ENCODE peak calls at places on chromosomes 2 and 18, in ten cellular contexts. One of them, this sample, is unnamed.
A peak's percentile ranks its signal among the peaks of the same experiment; 100 is the strongest.

GRCh38 chr2:1550658-1551316 is 137.5 kb downstream of the TPO start:
- DNase-seq in naive thymus-derived CD4-positive, alpha-beta T cell: peak; percentile 29
- DNase-seq in CD8-positive, alpha-beta T cell: peak; percentile 47
- DNase-seq in SJSA1: peak; percentile 46
- DNase-seq in colonic mucosa: peak; percentile 56
- DNase-seq in adrenal gland: peak; percentile 54
- DNase-seq in tibial artery: no peak
- DNase-seq in spleen: peak; percentile 89
- DNase-seq in aorta: peak; percentile 91
- DNase-seq in uterus: peak; percentile 62
- DNase-seq in this sample: peak; percentile 79

GRCh38 chr2:55155764-55156221 is 76.3 kb downstream of the CLHC1 start:
- DNase-seq in naive thymus-derived CD4-positive, alpha-beta T cell: no peak
- DNase-seq in CD8-positive, alpha-beta T cell: no peak
- DNase-seq in SJSA1: peak; percentile 78
- DNase-seq in colonic mucosa: no peak
- DNase-seq in adrenal gland: no peak
- DNase-seq in tibial artery: no peak
- DNase-seq in spleen: no peak
- DNase-seq in aorta: no peak
- DNase-seq in uterus: no peak
- DNase-seq in this sample: no peak

GRCh38 chr18:50405582-50406271 is 30.9 kb downstream of the SKA1 start:
- DNase-seq in naive thymus-derived CD4-positive, alpha-beta T cell: no peak
- DNase-seq in CD8-positive, alpha-beta T cell: no peak
- DNase-seq in SJSA1: no peak
- DNase-seq in colonic mucosa: no peak
- DNase-seq in adrenal gland: no peak
- DNase-seq in tibial artery: no peak
- DNase-seq in spleen: no peak
- DNase-seq in aorta: no peak
- DNase-seq in uterus: no peak
- DNase-seq in this sample: no peak

GRCh38 chr2:209383212-209383611 is 40.6 kb upstream of the MAP2 start:
- DNase-seq in naive thymus-derived CD4-positive, alpha-beta T cell: no peak
- DNase-seq in CD8-positive, alpha-beta T cell: no peak
- DNase-seq in SJSA1: peak; percentile 12
- DNase-seq in colonic mucosa: no peak
- DNase-seq in adrenal gland: peak; percentile 14
- DNase-seq in tibial artery: no peak
- DNase-seq in spleen: no peak
- DNase-seq in aorta: no peak
- DNase-seq in uterus: no peak
- DNase-seq in this sample: no peak

GRCh38 chr2:38215993-38216392 is 140.0 kb upstream of the CYP1B1 start:
- DNase-seq in naive thymus-derived CD4-positive, alpha-beta T cell: no peak
- DNase-seq in CD8-positive, alpha-beta T cell: no peak
- DNase-seq in SJSA1: no peak
- DNase-seq in colonic mucosa: no peak
- DNase-seq in adrenal gland: no peak
- DNase-seq in tibial artery: no peak
- DNase-seq in spleen: no peak
- DNase-seq in aorta: no peak
- DNase-seq in uterus: no peak
- DNase-seq in this sample: no peak

GRCh38 chr2:85785027-85785822 is 31.4 kb downstream of the ATOH8 start:
- DNase-seq in naive thymus-derived CD4-positive, alpha-beta T cell: no peak
- DNase-seq in CD8-positive, alpha-beta T cell: no peak
- DNase-seq in SJSA1: no peak
- DNase-seq in colonic mucosa: no peak
- DNase-seq in adrenal gland: no peak
- DNase-seq in tibial artery: peak; percentile 65
- DNase-seq in spleen: peak; percentile 18
- DNase-seq in aorta: peak; percentile 86
- DNase-seq in uterus: peak; percentile 68
- DNase-seq in this sample: no peak

GRCh38 chr2:26462511-26463251 is 15.2 kb downstream of the OTOF start:
- DNase-seq in naive thymus-derived CD4-positive, alpha-beta T cell: no peak
- DNase-seq in CD8-positive, alpha-beta T cell: no peak
- DNase-seq in SJSA1: no peak
- DNase-seq in colonic mucosa: no peak
- DNase-seq in adrenal gland: peak; percentile 87
- DNase-seq in tibial artery: peak; percentile 33
- DNase-seq in spleen: peak; percentile 56
- DNase-seq in aorta: peak; percentile 82
- DNase-seq in uterus: no peak
- DNase-seq in this sample: peak; percentile 68

GRCh38 chr18:48116873-48117630 is 186.6 kb upstream of the SMAD2 start:
- DNase-seq in naive thymus-derived CD4-positive, alpha-beta T cell: no peak
- DNase-seq in CD8-positive, alpha-beta T cell: no peak
- DNase-seq in SJSA1: no peak
- DNase-seq in colonic mucosa: no peak
- DNase-seq in adrenal gland: no peak
- DNase-seq in tibial artery: no peak
- DNase-seq in spleen: peak; percentile 27
- DNase-seq in aorta: no peak
- DNase-seq in uterus: no peak
- DNase-seq in this sample: no peak

GRCh38 chr18:60389314-60389713 is 16.7 kb upstream of the MC4R start:
- DNase-seq in naive thymus-derived CD4-positive, alpha-beta T cell: no peak
- DNase-seq in CD8-positive, alpha-beta T cell: no peak
- DNase-seq in SJSA1: no peak
- DNase-seq in colonic mucosa: no peak
- DNase-seq in adrenal gland: no peak
- DNase-seq in tibial artery: no peak
- DNase-seq in spleen: no peak
- DNase-seq in aorta: no peak
- DNase-seq in uterus: no peak
- DNase-seq in this sample: no peak

GRCh38 chr2:183409662-183410061 is 285.4 kb downstream of the NUP35 start:
- DNase-seq in naive thymus-derived CD4-positive, alpha-beta T cell: no peak
- DNase-seq in CD8-positive, alpha-beta T cell: no peak
- DNase-seq in SJSA1: no peak
- DNase-seq in colonic mucosa: no peak
- DNase-seq in adrenal gland: no peak
- DNase-seq in tibial artery: no peak
- DNase-seq in spleen: no peak
- DNase-seq in aorta: no peak
- DNase-seq in uterus: no peak
- DNase-seq in this sample: no peak

GRCh38 chr2:133173224-133173623 is 395.0 kb downstream of the NCKAP5 start:
- DNase-seq in naive thymus-derived CD4-positive, alpha-beta T cell: no peak
- DNase-seq in CD8-positive, alpha-beta T cell: no peak
- DNase-seq in SJSA1: no peak
- DNase-seq in colonic mucosa: no peak
- DNase-seq in adrenal gland: no peak
- DNase-seq in tibial artery: no peak
- DNase-seq in spleen: no peak
- DNase-seq in aorta: no peak
- DNase-seq in uterus: no peak
- DNase-seq in this sample: peak; percentile 6

GRCh38 chr18:21682276-21683051 is 22.1 kb downstream of the ABHD3 start:
- DNase-seq in naive thymus-derived CD4-positive, alpha-beta T cell: peak; percentile 24
- DNase-seq in CD8-positive, alpha-beta T cell: no peak
- DNase-seq in SJSA1: peak; percentile 56
- DNase-seq in colonic mucosa: no peak
- DNase-seq in adrenal gland: no peak
- DNase-seq in tibial artery: no peak
- DNase-seq in spleen: no peak
- DNase-seq in aorta: no peak
- DNase-seq in uterus: no peak
- DNase-seq in this sample: no peak

GRCh38 chr18:12315481-12315880 is 7.4 kb downstream of the TUBB6 start:
- DNase-seq in naive thymus-derived CD4-positive, alpha-beta T cell: no peak
- DNase-seq in CD8-positive, alpha-beta T cell: no peak
- DNase-seq in SJSA1: no peak
- DNase-seq in colonic mucosa: no peak
- DNase-seq in adrenal gland: no peak
- DNase-seq in tibial artery: no peak
- DNase-seq in spleen: no peak
- DNase-seq in aorta: no peak
- DNase-seq in uterus: no peak
- DNase-seq in this sample: no peak
- H3K27ac ChIP-seq in naive thymus-derived CD4-positive, alpha-beta T cell: no peak overlapping the region
- H3K27ac ChIP-seq in CD8-positive, alpha-beta T cell: no peak overlapping the region
- H3K27ac ChIP-seq in SJSA1: no peak overlapping the region
- H3K27ac ChIP-seq in colonic mucosa: no peak overlapping the region
- H3K27ac ChIP-seq in adrenal gland: no peak overlapping the region
- H3K27ac ChIP-seq in tibial artery: peak overlapping the region; percentile 62
- H3K27ac ChIP-seq in spleen: no peak overlapping the region
- H3K27ac ChIP-seq in aorta: peak overlapping the region; percentile 22
- H3K27ac ChIP-seq in uterus: peak overlapping the region; percentile 47
- H3K27ac ChIP-seq in this sample: no peak overlapping the region

DNA sequence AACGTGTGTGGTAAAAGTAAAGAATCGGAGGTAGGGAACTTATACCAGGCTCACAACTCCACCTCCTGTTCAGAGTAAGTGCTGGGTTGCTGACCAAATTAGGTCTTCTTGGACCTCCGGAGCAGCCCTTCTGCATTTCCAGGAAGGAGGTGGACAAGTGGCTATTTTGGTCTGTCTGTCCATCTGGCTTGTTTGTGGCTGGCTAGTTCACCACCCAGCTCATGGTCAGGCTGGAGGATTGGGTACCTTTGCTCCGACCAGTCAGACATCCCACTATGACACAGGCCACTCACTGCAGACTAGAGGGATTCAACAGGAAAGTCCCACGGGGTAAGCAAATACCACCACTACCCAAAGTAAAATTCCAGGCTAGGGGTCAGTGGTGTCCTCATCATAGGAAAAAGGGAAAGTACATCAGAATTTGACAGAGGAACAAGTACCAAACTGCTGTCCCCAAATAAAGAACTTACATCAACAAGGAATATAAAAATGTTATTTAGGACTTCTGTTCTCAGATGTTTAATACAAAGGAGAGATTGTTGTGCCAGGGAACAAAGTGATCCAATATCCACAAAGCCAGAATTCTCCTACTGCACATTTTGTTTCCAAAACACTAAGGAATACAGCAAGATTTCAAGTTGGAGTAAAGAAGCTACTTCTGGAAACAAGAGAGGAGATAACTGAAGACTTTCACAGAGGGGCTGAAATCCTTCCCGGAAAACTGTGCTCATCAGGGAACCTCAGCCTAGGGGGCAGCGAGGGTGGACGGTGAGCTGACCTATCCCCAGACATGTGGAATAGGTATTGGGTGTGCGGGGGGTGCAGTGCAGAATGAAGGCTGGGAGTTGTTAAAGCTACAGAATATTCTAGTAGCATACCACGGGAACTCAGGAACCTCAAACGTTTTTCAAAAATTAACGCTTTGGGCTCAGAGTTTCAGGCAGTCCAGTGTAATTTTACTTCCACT is 56.9 kb downstream of the BCL2 start:
- DNase-seq in naive thymus-derived CD4-positive, alpha-beta T cell: no peak
- DNase-seq in CD8-positive, alpha-beta T cell: no peak
- DNase-seq in SJSA1: no peak
- DNase-seq in colonic mucosa: no peak
- DNase-seq in adrenal gland: no peak
- DNase-seq in tibial artery: peak; percentile 55
- DNase-seq in spleen: no peak
- DNase-seq in aorta: peak; percentile 72
- DNase-seq in uterus: no peak
- DNase-seq in this sample: no peak
- H3K4me3 ChIP-seq in naive thymus-derived CD4-positive, alpha-beta T cell: no peak overlapping the region
- H3K4me3 ChIP-seq in CD8-positive, alpha-beta T cell: no peak overlapping the region
- H3K4me3 ChIP-seq in SJSA1: no peak overlapping the region
- H3K4me3 ChIP-seq in colonic mucosa: no peak overlapping the region
- H3K4me3 ChIP-seq in adrenal gland: no peak overlapping the region
- H3K4me3 ChIP-seq in tibial artery: peak overlapping the region; percentile 22
- H3K4me3 ChIP-seq in spleen: no peak overlapping the region
- H3K4me3 ChIP-seq in aorta: no peak overlapping the region
- H3K4me3 ChIP-seq in uterus: no peak overlapping the region
- H3K4me3 ChIP-seq in this sample: no peak overlapping the region

DNA sequence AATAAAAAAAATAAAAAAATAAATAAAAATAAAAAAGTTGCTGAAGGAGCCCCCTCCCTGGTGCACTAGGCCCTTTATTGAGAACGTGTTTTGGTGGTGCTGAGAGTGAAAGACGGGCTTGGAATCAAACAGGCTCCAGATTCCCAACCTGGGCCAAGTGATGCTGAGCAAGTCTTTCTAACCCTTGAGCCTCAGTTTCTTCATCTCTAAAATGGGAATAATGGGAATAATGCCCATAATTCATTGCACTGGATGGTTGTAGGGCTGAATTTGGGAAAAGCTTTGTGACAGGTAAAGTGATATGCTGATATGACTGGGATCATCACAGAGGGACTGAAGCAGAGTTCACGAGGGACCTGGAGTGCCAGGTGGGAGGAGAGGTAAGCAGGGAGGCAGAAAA is 241.5 kb downstream of the LOXHD1 start:
- DNase-seq in naive thymus-derived CD4-positive, alpha-beta T cell: no peak
- DNase-seq in CD8-positive, alpha-beta T cell: no peak
- DNase-seq in SJSA1: no peak
- DNase-seq in colonic mucosa: no peak
- DNase-seq in adrenal gland: no peak
- DNase-seq in tibial artery: no peak
- DNase-seq in spleen: no peak
- DNase-seq in aorta: no peak
- DNase-seq in uterus: no peak
- DNase-seq in this sample: no peak
- H3K27ac ChIP-seq in naive thymus-derived CD4-positive, alpha-beta T cell: no peak overlapping the region
- H3K27ac ChIP-seq in CD8-positive, alpha-beta T cell: no peak overlapping the region
- H3K27ac ChIP-seq in SJSA1: no peak overlapping the region
- H3K27ac ChIP-seq in colonic mucosa: no peak overlapping the region
- H3K27ac ChIP-seq in adrenal gland: no peak overlapping the region
- H3K27ac ChIP-seq in tibial artery: no peak overlapping the region
- H3K27ac ChIP-seq in spleen: peak overlapping the region; percentile 48
- H3K27ac ChIP-seq in aorta: no peak overlapping the region
- H3K27ac ChIP-seq in uterus: no peak overlapping the region
- H3K27ac ChIP-seq in this sample: no peak overlapping the region

GRCh38 chr2:127404466-127405251 is 13.6 kb upstream of the PROC start:
- DNase-seq in naive thymus-derived CD4-positive, alpha-beta T cell: no peak
- DNase-seq in CD8-positive, alpha-beta T cell: no peak
- DNase-seq in SJSA1: no peak
- DNase-seq in colonic mucosa: no peak
- DNase-seq in adrenal gland: no peak
- DNase-seq in tibial artery: no peak
- DNase-seq in spleen: peak; percentile 44
- DNase-seq in aorta: no peak
- DNase-seq in uterus: no peak
- DNase-seq in this sample: peak; percentile 54
- H3K4me3 ChIP-seq in naive thymus-derived CD4-positive, alpha-beta T cell: no peak overlapping the region
- H3K4me3 ChIP-seq in CD8-positive, alpha-beta T cell: no peak overlapping the region
- H3K4me3 ChIP-seq in SJSA1: no peak overlapping the region
- H3K4me3 ChIP-seq in colonic mucosa: no peak overlapping the region
- H3K4me3 ChIP-seq in adrenal gland: no peak overlapping the region
- H3K4me3 ChIP-seq in tibial artery: no peak overlapping the region
- H3K4me3 ChIP-seq in spleen: no peak overlapping the region
- H3K4me3 ChIP-seq in aorta: no peak overlapping the region
- H3K4me3 ChIP-seq in uterus: no peak overlapping the region
- H3K4me3 ChIP-seq in this sample: no peak overlapping the region

This sample was measured in Karpas-422.